ENCODE peak calls at places on chromosomes 12 and 14, in five cellular contexts. S is HCT116, U is IMR-90, C is lung, F is fibroblast of lung. Q is an unnamed sample.

GRCh38 chr14:65015391-65015790 is 28.7 kb downstream of the FNTB start:
- DNase-seq in S (no peak), U (no peak), C (no peak), F (no peak), Q (no peak)

GRCh38 chr12:19140381-19141236 is 11.1 kb downstream of the PLEKHA5 start:
- DNase-seq in S (no peak), U (no peak), C (no peak), F (peak; percentile 33), Q (no peak)

GRCh38 chr14:76956253-76957090 is 72.0 kb downstream of the IRF2BPL start:
- DNase-seq in S (peak; percentile 82), U (peak; percentile 89), C (peak; percentile 91), F (peak; percentile 94), Q (peak; percentile 92)

GRCh38 chr14:100857196-100857922 is 31.4 kb downstream of the MEG3 start:
- DNase-seq in S (no peak), U (no peak), C (no peak), F (no peak), Q (no peak)

GRCh38 chr12:95415451-95415850 is 58.5 kb upstream of the METAP2 start:
- DNase-seq in S (no peak), U (no peak), C (no peak), F (no peak), Q (no peak)

GRCh38 chr14:100822921-100823320 is 3.0 kb upstream of the MEG3 start:
- DNase-seq in S (no peak), U (peak; percentile 37), C (no peak), F (peak; percentile 21), Q (no peak)

GRCh38 chr14:52922656-52923055 is 28.2 kb downstream of the FERMT2 start:
- DNase-seq in S (no peak), U (peak; percentile 69), C (no peak), F (peak; percentile 86), Q (no peak)

GRCh38 chr14:80465541-80466220 is 254.4 kb upstream of the DIO2 start:
- DNase-seq in S (no peak), U (no peak), C (no peak), F (no peak), Q (no peak)

GRCh38 chr12:102816816-102817434 is 100.1 kb downstream of the PAH start:
- DNase-seq in S (peak; percentile 18), U (peak; percentile 29), C (no peak), F (peak; percentile 8), Q (no peak)

GRCh38 chr12:90013409-90013808 is 304.8 kb upstream of the ATP2B1 start:
- DNase-seq in S (no peak), U (peak; percentile 9), C (no peak), F (no peak), Q (no peak)

GRCh38 chr14:101358726-101359125 is 202.6 kb upstream of the DIO3 start:
- DNase-seq in S (no peak), U (no peak), C (peak; percentile 25), F (no peak), Q (no peak)

GRCh38 chr12:110107369-110108281 is 16.5 kb upstream of the IFT81 start:
- DNase-seq in S (no peak), U (peak; percentile 97), C (peak; percentile 47), F (peak; percentile 98), Q (no peak)

GRCh38 chr12:25585021-25585523 is 32.0 kb upstream of the LMNTD1 start:
- DNase-seq in S (no peak), U (peak; percentile 17), C (peak; percentile 42), F (peak; percentile 78), Q (no peak)

GRCh38 chr12:5905757-5906156 is 39.3 kb downstream of the ANO2 start:
- DNase-seq in S (no peak), U (no peak), C (no peak), F (no peak), Q (no peak)

GRCh38 chr12:47017901-47018479 is 61.4 kb upstream of the PCED1B start:
- DNase-seq in S (no peak), U (peak; percentile 28), C (no peak), F (peak; percentile 71), Q (no peak)

GRCh38 chr14:100531152-100531551 is 56.1 kb downstream of the BEGAIN start:
- DNase-seq in S (no peak), U (no peak), C (no peak), F (no peak), Q (no peak)

GRCh38 chr14:101836131-101836530 is 74.6 kb downstream of the PPP2R5C start:
- DNase-seq in S (no peak), U (peak; percentile 43), C (no peak), F (peak; percentile 21), Q (no peak)

GRCh38 chr12:17763365-17763764 is 326.6 kb downstream of the RERGL start:
- DNase-seq in S (no peak), U (no peak), C (no peak), F (no peak), Q (no peak)

GRCh38 chr14:21070610-21071224 is 613 bp downstream of the ARHGEF40 start:
- DNase-seq in S (no peak), U (peak; percentile 46), C (no peak), F (peak; percentile 43), Q (no peak)

GRCh38 chr14:64970041-64970440 is 2.1 kb downstream of the RAB15 start:
- DNase-seq in S (no peak), U (no peak), C (no peak), F (no peak), Q (no peak)

GRCh38 chr14:95901014-95901413 is 24.4 kb downstream of the TUNAR start:
- DNase-seq in S (no peak), U (peak; percentile 33), C (no peak), F (peak; percentile 81), Q (no peak)

GRCh38 chr14:85619866-85620265 is 89.9 kb downstream of the FLRT2 start:
- DNase-seq in S (no peak), U (peak; percentile 4), C (no peak), F (peak; percentile 3), Q (no peak)

GRCh38 chr14:44966601-44967336 is 4.8 kb downstream of the TOGARAM1 start:
- DNase-seq in S (no peak), U (no peak), C (no peak), F (peak; percentile 16), Q (no peak)

GRCh38 chr12:12367096-12367998 is 10.5 kb downstream of the BORCS5 start:
- DNase-seq in S (no peak), U (no peak), C (no peak), F (no peak), Q (no peak)

GRCh38 chr12:57539134-57539768 is 7.7 kb downstream of the DCTN2 start:
- DNase-seq in S (no peak), U (no peak), C (no peak), F (no peak), Q (no peak)

GRCh38 chr12:2154050-2154449 is 101.3 kb downstream of the CACNA1C start:
- DNase-seq in S (no peak), U (peak; percentile 88), C (no peak), F (peak; percentile 81), Q (no peak)

GRCh38 chr12:56082967-56083366 is 3.0 kb downstream of the ERBB3 start:
- DNase-seq in S (no peak), U (no peak), C (no peak), F (no peak), Q (no peak)

GRCh38 chr14:86779416-86779815 is 1213.6 kb downstream of the GALC start:
- DNase-seq in S (no peak), U (peak; percentile 40), C (no peak), F (peak; percentile 47), Q (no peak)

GRCh38 chr14:86781111-86781510 is 1211.9 kb downstream of the GALC start:
- DNase-seq in S (no peak), U (no peak), C (no peak), F (no peak), Q (no peak)

GRCh38 chr14:86774916-86775315 is 1218.1 kb downstream of the GALC start:
- DNase-seq in S (no peak), U (no peak), C (no peak), F (no peak), Q (no peak)

GRCh38 chr14:86780461-86780860 is 1212.5 kb downstream of the GALC start:
- DNase-seq in S (no peak), U (no peak), C (no peak), F (no peak), Q (no peak)

GRCh38 chr14:86777950-86778602 is 1214.9 kb downstream of the GALC start:
- DNase-seq in S (no peak), U (peak; percentile 89), C (no peak), F (peak; percentile 75), Q (no peak)
- H3K27ac ChIP-seq in S (no peak overlapping the region), U (no peak overlapping the region), C (no peak overlapping the region), F (no peak overlapping the region), Q (no peak overlapping the region)

GRCh38 chr12:34547276-34547675 is 525.0 kb downstream of the ALG10 start:
- DNase-seq in S (no peak), U (no peak), C (no peak), F (no peak), Q (no peak)
- H3K9me3 ChIP-seq in S (peaks cover 32% of the 10 kb centered on the region), U (peaks cover 7% of the 10 kb centered on the region), C (no peaks in the 10 kb centered on the region), F (no peaks in the 10 kb centered on the region), Q (peaks cover 4% of the 10 kb centered on the region)

DNA sequence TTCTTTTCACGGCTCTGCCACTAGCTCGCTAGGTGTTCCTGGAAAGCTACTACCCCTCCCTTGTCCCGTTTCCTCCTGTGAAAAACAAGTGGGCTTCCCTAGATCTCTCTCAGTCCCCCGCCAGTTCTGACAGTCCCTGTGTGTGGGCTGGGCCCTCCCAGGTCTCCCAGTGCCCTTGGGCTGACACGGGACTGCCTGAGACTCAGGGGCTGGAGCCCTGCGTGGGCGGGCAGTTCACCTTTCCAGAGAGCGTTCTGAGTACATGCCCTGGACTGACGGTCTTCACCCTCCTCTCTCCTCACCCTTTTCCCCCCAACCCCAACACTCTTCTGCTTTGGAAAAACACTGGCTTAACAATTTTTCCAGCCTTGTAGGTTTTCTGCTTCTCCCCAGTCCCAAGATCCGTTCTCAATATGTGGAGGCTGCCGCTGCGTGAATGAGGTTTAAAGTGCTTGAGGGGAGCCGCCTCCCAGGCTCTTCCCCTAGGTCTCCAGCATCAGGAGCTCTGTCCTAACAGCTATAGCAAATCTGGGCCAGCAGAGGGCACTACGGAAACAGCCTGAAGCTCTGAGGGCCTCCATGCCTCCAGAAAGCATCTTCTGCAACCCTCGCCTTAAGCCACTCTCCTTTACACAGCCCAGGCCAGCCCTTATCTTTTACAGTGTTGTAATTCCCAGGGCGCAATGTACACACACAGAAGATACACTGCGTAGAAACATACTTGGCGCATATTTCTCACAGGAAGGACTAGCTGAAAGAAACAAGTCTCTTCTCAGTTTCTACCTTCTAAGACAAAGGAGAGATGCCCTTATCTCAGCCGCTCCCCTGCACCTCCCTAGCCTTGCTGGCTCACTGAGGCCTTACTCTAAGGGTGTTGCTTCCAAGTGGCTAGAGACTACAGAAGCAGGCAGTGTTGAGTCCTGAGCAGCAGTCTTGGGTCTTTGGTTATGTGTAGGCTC is 10.4 kb upstream of the DCD start:
- DNase-seq in S (peak; percentile 60), U (peak; percentile 6), C (no peak), F (no peak), Q (peak; percentile 48)
- TF ChIP-seq CTCF in S (peak; percentile 88), U (peak; percentile 41), C (peak; percentile 4), F (peak; percentile 50), Q (peak; percentile 51)

DNA sequence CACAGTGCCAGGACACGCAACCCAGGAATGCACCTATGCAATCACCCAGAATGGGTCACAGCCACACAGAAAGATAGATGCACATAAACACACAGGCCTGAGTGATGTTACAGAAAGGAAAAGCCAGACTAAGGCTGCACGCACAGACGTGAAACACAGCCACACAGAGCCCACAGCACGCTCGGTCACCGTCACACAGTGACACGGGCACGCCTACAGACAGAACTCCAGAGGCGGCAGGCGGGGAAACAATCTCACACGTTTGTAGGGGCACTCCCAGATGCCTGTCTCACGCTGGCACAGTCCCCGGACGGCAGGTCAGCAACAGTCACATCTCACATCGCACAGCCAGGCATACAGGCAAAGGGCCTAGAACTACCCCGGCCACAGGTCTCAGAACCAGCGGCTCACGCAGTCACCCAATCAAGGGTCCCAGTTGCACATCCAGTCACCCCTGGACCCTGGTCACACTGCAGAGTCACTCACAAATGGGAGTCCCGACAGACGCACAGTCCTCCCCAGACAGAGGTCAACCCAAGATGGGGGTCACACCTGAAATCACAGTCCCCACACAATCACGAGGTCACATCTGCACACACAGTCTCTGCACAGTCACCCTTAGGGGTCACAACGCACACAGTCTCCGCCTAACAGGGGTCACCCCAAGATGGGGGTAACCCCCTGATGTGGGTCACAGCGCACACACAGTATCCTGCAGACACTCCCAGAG is 790 bp downstream of the SSH1 start:
- DNase-seq in S (no peak), U (peak; percentile 87), C (peak; percentile 66), F (peak; percentile 89), Q (peak; percentile 64)
- H3K27ac ChIP-seq in S (peak overlapping the region; percentile 92), U (peak overlapping the region; percentile 100), C (peak overlapping the region; percentile 99), F (peak overlapping the region; percentile 100), Q (peak overlapping the region; percentile 54)